ENCODE peak calls at places on chromosomes 16 and 17, in seven cellular contexts. L is NCI-H1694 treated with DMSO at 0.1 percent for 48 hours; I is AG10803; A is NCI-H510A; K is effector CD4-positive, alpha-beta T cell; X is posterior cingulate gyrus; U is stimulated activated CD4-positive, alpha-beta T cell treated with anti-CD3 and anti-CD28 coated beads, Interleukin-4, amount 100 ng/mL, for 4 hours. B is an unnamed sample.
A peak's percentile ranks its signal among the peaks of the same experiment; 100 is the strongest.

GRCh38 chr17:2215616-2216364 is 87.8 kb downstream of the SMG6 start:
- DNase-seq in L (no peak), I (peak; percentile 99), A (peak; percentile 31), K (peak; percentile 58), X (peak; percentile 52), U (peak; percentile 60), B (peak; percentile 99)

GRCh38 chr17:17834974-17835373 is 1.8 kb downstream of the SREBF1 start:
- DNase-seq in L (no peak), I (no peak), A (no peak), K (no peak), X (no peak), U (no peak), B (no peak)

GRCh38 chr16:13401631-13402030 is 500.2 kb downstream of the SHISA9 start:
- DNase-seq in L (no peak), I (no peak), A (no peak), K (no peak), X (no peak), U (no peak), B (no peak)

GRCh38 chr16:17944345-17944744 is 392.2 kb downstream of the NPIPA8 start:
- DNase-seq in L (no peak), I (peak; percentile 2), A (no peak), K (no peak), X (no peak), U (no peak), B (no peak)

GRCh38 chr17:9002610-9003354 is 18.5 kb upstream of the NTN1 start:
- DNase-seq in L (no peak), I (no peak), A (no peak), K (no peak), X (no peak), U (peak; percentile 5), B (peak; percentile 3)

GRCh38 chr16:84574191-84574590 is 43.7 kb downstream of the COTL1 start:
- DNase-seq in L (peak; percentile 4), I (no peak), A (no peak), K (no peak), X (peak; percentile 31), U (no peak), B (no peak)

GRCh38 chr17:29844339-29845048 is 85.5 kb downstream of the SSH2 start:
- DNase-seq in L (no peak), I (no peak), A (no peak), K (no peak), X (no peak), U (no peak), B (no peak)

GRCh38 chr17:73645050-73645871 is 1.0 kb upstream of the SDK2 start:
- DNase-seq in L (peak; percentile 7), I (peak; percentile 32), A (peak; percentile 90), K (no peak), X (peak; percentile 82), U (peak; percentile 32), B (peak; percentile 35)

GRCh38 chr17:41360291-41360995 is 9.2 kb downstream of the KRT33B start:
- DNase-seq in L (no peak), I (peak; percentile 43), A (no peak), K (no peak), X (no peak), U (no peak), B (peak; percentile 95)

GRCh38 chr17:78324391-78325075 is 35.3 kb downstream of the SOCS3 start:
- DNase-seq in L (peak; percentile 52), I (peak; percentile 91), A (no peak), K (no peak), X (peak; percentile 62), U (no peak), B (peak; percentile 68)

GRCh38 chr17:15377200-15377599 is 35.8 kb upstream of the TEKT3 start:
- DNase-seq in L (no peak), I (peak; percentile 80), A (no peak), K (no peak), X (no peak), U (no peak), B (peak; percentile 77)